ENCODE peak calls at places on chromosomes 1 and 21, in ten cellular contexts. One of them, this sample, is unnamed.

GRCh38 chr1:115182012-115182715 is 92.9 kb upstream of the TSPAN2 start:
- DNase-seq in RWPE1: peak
- DNase-seq in substantia nigra: no peak
- DNase-seq in Right ventricle myocardium superior: no peak
- DNase-seq in stimulated activated CD4-positive, alpha-beta T cell treated with anti-CD3 and anti-CD28 coated beads, Interleukin-2, amount 100 ng/mL, for 24 hours: no peak
- DNase-seq in ACHN: peak
- DNase-seq in ELR: peak
- DNase-seq in activated CD4-positive, alpha-beta T cell treated with anti-CD3 and anti-CD28 coated beads, Interleukin-2, amount 50 U/mL, for 24 hours: no peak
- DNase-seq in WERI-Rb-1: no peak
- DNase-seq in HCEC 1CT: peak
- DNase-seq in this sample: no peak

GRCh38 chr1:39328110-39328509 is 123.6 kb downstream of the MACF1 start:
- DNase-seq in RWPE1: no peak
- DNase-seq in substantia nigra: no peak
- DNase-seq in Right ventricle myocardium superior: no peak
- DNase-seq in stimulated activated CD4-positive, alpha-beta T cell treated with anti-CD3 and anti-CD28 coated beads, Interleukin-2, amount 100 ng/mL, for 24 hours: no peak
- DNase-seq in ACHN: no peak
- DNase-seq in ELR: no peak
- DNase-seq in activated CD4-positive, alpha-beta T cell treated with anti-CD3 and anti-CD28 coated beads, Interleukin-2, amount 50 U/mL, for 24 hours: no peak
- DNase-seq in WERI-Rb-1: no peak
- DNase-seq in HCEC 1CT: no peak
- DNase-seq in this sample: no peak

GRCh38 chr1:54965624-54966340 is 14.6 kb upstream of the TMEM61 start:
- DNase-seq in RWPE1: no peak
- DNase-seq in substantia nigra: no peak
- DNase-seq in Right ventricle myocardium superior: peak
- DNase-seq in stimulated activated CD4-positive, alpha-beta T cell treated with anti-CD3 and anti-CD28 coated beads, Interleukin-2, amount 100 ng/mL, for 24 hours: no peak
- DNase-seq in ACHN: peak
- DNase-seq in ELR: peak
- DNase-seq in activated CD4-positive, alpha-beta T cell treated with anti-CD3 and anti-CD28 coated beads, Interleukin-2, amount 50 U/mL, for 24 hours: no peak
- DNase-seq in WERI-Rb-1: no peak
- DNase-seq in HCEC 1CT: peak
- DNase-seq in this sample: no peak

GRCh38 chr1:154698320-154699096 is 90.5 kb upstream of the ADAR start:
- DNase-seq in RWPE1: no peak
- DNase-seq in substantia nigra: no peak
- DNase-seq in Right ventricle myocardium superior: no peak
- DNase-seq in stimulated activated CD4-positive, alpha-beta T cell treated with anti-CD3 and anti-CD28 coated beads, Interleukin-2, amount 100 ng/mL, for 24 hours: no peak
- DNase-seq in ACHN: no peak
- DNase-seq in ELR: no peak
- DNase-seq in activated CD4-positive, alpha-beta T cell treated with anti-CD3 and anti-CD28 coated beads, Interleukin-2, amount 50 U/mL, for 24 hours: no peak
- DNase-seq in WERI-Rb-1: no peak
- DNase-seq in HCEC 1CT: no peak
- DNase-seq in this sample: no peak

GRCh38 chr1:45619149-45619921 is 4.5 kb downstream of the CCDC17 start:
- DNase-seq in RWPE1: no peak
- DNase-seq in substantia nigra: no peak
- DNase-seq in Right ventricle myocardium superior: no peak
- DNase-seq in stimulated activated CD4-positive, alpha-beta T cell treated with anti-CD3 and anti-CD28 coated beads, Interleukin-2, amount 100 ng/mL, for 24 hours: no peak
- DNase-seq in ACHN: no peak
- DNase-seq in ELR: no peak
- DNase-seq in activated CD4-positive, alpha-beta T cell treated with anti-CD3 and anti-CD28 coated beads, Interleukin-2, amount 50 U/mL, for 24 hours: no peak
- DNase-seq in WERI-Rb-1: no peak
- DNase-seq in HCEC 1CT: no peak
- DNase-seq in this sample: no peak

GRCh38 chr1:114510235-114511047 is 562 bp downstream of the TRIM33 start:
- DNase-seq in RWPE1: peak
- DNase-seq in substantia nigra: no peak
- DNase-seq in Right ventricle myocardium superior: peak
- DNase-seq in stimulated activated CD4-positive, alpha-beta T cell treated with anti-CD3 and anti-CD28 coated beads, Interleukin-2, amount 100 ng/mL, for 24 hours: peak
- DNase-seq in ACHN: peak
- DNase-seq in ELR: peak
- DNase-seq in activated CD4-positive, alpha-beta T cell treated with anti-CD3 and anti-CD28 coated beads, Interleukin-2, amount 50 U/mL, for 24 hours: peak
- DNase-seq in WERI-Rb-1: peak
- DNase-seq in HCEC 1CT: peak
- DNase-seq in this sample: no peak

GRCh38 chr1:244325056-244325764 is 126.5 kb downstream of the ADSS2 start:
- DNase-seq in RWPE1: no peak
- DNase-seq in substantia nigra: no peak
- DNase-seq in Right ventricle myocardium superior: no peak
- DNase-seq in stimulated activated CD4-positive, alpha-beta T cell treated with anti-CD3 and anti-CD28 coated beads, Interleukin-2, amount 100 ng/mL, for 24 hours: no peak
- DNase-seq in ACHN: no peak
- DNase-seq in ELR: peak
- DNase-seq in activated CD4-positive, alpha-beta T cell treated with anti-CD3 and anti-CD28 coated beads, Interleukin-2, amount 50 U/mL, for 24 hours: no peak
- DNase-seq in WERI-Rb-1: no peak
- DNase-seq in HCEC 1CT: no peak
- DNase-seq in this sample: no peak

GRCh38 chr1:95086949-95087533 is 14.3 kb upstream of the ALG14 start:
- DNase-seq in RWPE1: peak
- DNase-seq in substantia nigra: no peak
- DNase-seq in Right ventricle myocardium superior: no peak
- DNase-seq in stimulated activated CD4-positive, alpha-beta T cell treated with anti-CD3 and anti-CD28 coated beads, Interleukin-2, amount 100 ng/mL, for 24 hours: no peak
- DNase-seq in ACHN: peak
- DNase-seq in ELR: peak
- DNase-seq in activated CD4-positive, alpha-beta T cell treated with anti-CD3 and anti-CD28 coated beads, Interleukin-2, amount 50 U/mL, for 24 hours: no peak
- DNase-seq in WERI-Rb-1: no peak
- DNase-seq in HCEC 1CT: peak
- DNase-seq in this sample: no peak

GRCh38 chr1:101088431-101088830 is 62.8 kb upstream of the DPH5 start:
- DNase-seq in RWPE1: no peak
- DNase-seq in substantia nigra: no peak
- DNase-seq in Right ventricle myocardium superior: no peak
- DNase-seq in stimulated activated CD4-positive, alpha-beta T cell treated with anti-CD3 and anti-CD28 coated beads, Interleukin-2, amount 100 ng/mL, for 24 hours: no peak
- DNase-seq in ACHN: no peak
- DNase-seq in ELR: no peak
- DNase-seq in activated CD4-positive, alpha-beta T cell treated with anti-CD3 and anti-CD28 coated beads, Interleukin-2, amount 50 U/mL, for 24 hours: peak
- DNase-seq in WERI-Rb-1: no peak
- DNase-seq in HCEC 1CT: no peak
- DNase-seq in this sample: no peak

GRCh38 chr21:42143111-42143510 is 72.0 kb downstream of the UMODL1 start:
- DNase-seq in RWPE1: no peak
- DNase-seq in substantia nigra: no peak
- DNase-seq in Right ventricle myocardium superior: no peak
- DNase-seq in stimulated activated CD4-positive, alpha-beta T cell treated with anti-CD3 and anti-CD28 coated beads, Interleukin-2, amount 100 ng/mL, for 24 hours: no peak
- DNase-seq in ACHN: no peak
- DNase-seq in ELR: no peak
- DNase-seq in activated CD4-positive, alpha-beta T cell treated with anti-CD3 and anti-CD28 coated beads, Interleukin-2, amount 50 U/mL, for 24 hours: no peak
- DNase-seq in WERI-Rb-1: no peak
- DNase-seq in HCEC 1CT: no peak
- DNase-seq in this sample: no peak

GRCh38 chr1:223364685-223365382 is 858 bp upstream of the SUSD4 start:
- DNase-seq in RWPE1: no peak
- DNase-seq in substantia nigra: no peak
- DNase-seq in Right ventricle myocardium superior: no peak
- DNase-seq in stimulated activated CD4-positive, alpha-beta T cell treated with anti-CD3 and anti-CD28 coated beads, Interleukin-2, amount 100 ng/mL, for 24 hours: peak
- DNase-seq in ACHN: no peak
- DNase-seq in ELR: no peak
- DNase-seq in activated CD4-positive, alpha-beta T cell treated with anti-CD3 and anti-CD28 coated beads, Interleukin-2, amount 50 U/mL, for 24 hours: peak
- DNase-seq in WERI-Rb-1: peak
- DNase-seq in HCEC 1CT: no peak
- DNase-seq in this sample: no peak

GRCh38 chr21:45997205-45997494 is 15.6 kb downstream of the COL6A1 start:
- DNase-seq in RWPE1: no peak
- DNase-seq in substantia nigra: no peak
- DNase-seq in Right ventricle myocardium superior: peak
- DNase-seq in stimulated activated CD4-positive, alpha-beta T cell treated with anti-CD3 and anti-CD28 coated beads, Interleukin-2, amount 100 ng/mL, for 24 hours: no peak
- DNase-seq in ACHN: no peak
- DNase-seq in ELR: no peak
- DNase-seq in activated CD4-positive, alpha-beta T cell treated with anti-CD3 and anti-CD28 coated beads, Interleukin-2, amount 50 U/mL, for 24 hours: no peak
- DNase-seq in WERI-Rb-1: no peak
- DNase-seq in HCEC 1CT: no peak
- DNase-seq in this sample: no peak

GRCh38 chr1:64686828-64687724 is 57.8 kb upstream of the RAVER2 start:
- DNase-seq in RWPE1: peak
- DNase-seq in substantia nigra: no peak
- DNase-seq in Right ventricle myocardium superior: no peak
- DNase-seq in stimulated activated CD4-positive, alpha-beta T cell treated with anti-CD3 and anti-CD28 coated beads, Interleukin-2, amount 100 ng/mL, for 24 hours: no peak
- DNase-seq in ACHN: peak
- DNase-seq in ELR: peak
- DNase-seq in activated CD4-positive, alpha-beta T cell treated with anti-CD3 and anti-CD28 coated beads, Interleukin-2, amount 50 U/mL, for 24 hours: peak
- DNase-seq in WERI-Rb-1: peak
- DNase-seq in HCEC 1CT: peak
- DNase-seq in this sample: peak

GRCh38 chr1:231485029-231485784 is 43.3 kb upstream of the TSNAX start:
- DNase-seq in RWPE1: no peak
- DNase-seq in substantia nigra: no peak
- DNase-seq in Right ventricle myocardium superior: no peak
- DNase-seq in stimulated activated CD4-positive, alpha-beta T cell treated with anti-CD3 and anti-CD28 coated beads, Interleukin-2, amount 100 ng/mL, for 24 hours: no peak
- DNase-seq in ACHN: no peak
- DNase-seq in ELR: no peak
- DNase-seq in activated CD4-positive, alpha-beta T cell treated with anti-CD3 and anti-CD28 coated beads, Interleukin-2, amount 50 U/mL, for 24 hours: no peak
- DNase-seq in WERI-Rb-1: no peak
- DNase-seq in HCEC 1CT: no peak
- DNase-seq in this sample: no peak

GRCh38 chr1:112457241-112457640 is 51.5 kb upstream of the WNT2B start:
- DNase-seq in RWPE1: no peak
- DNase-seq in substantia nigra: no peak
- DNase-seq in Right ventricle myocardium superior: no peak
- DNase-seq in stimulated activated CD4-positive, alpha-beta T cell treated with anti-CD3 and anti-CD28 coated beads, Interleukin-2, amount 100 ng/mL, for 24 hours: no peak
- DNase-seq in ACHN: no peak
- DNase-seq in ELR: peak
- DNase-seq in activated CD4-positive, alpha-beta T cell treated with anti-CD3 and anti-CD28 coated beads, Interleukin-2, amount 50 U/mL, for 24 hours: no peak
- DNase-seq in WERI-Rb-1: no peak
- DNase-seq in HCEC 1CT: peak
- DNase-seq in this sample: no peak

GRCh38 chr1:230425252-230426061 is 675 bp downstream of the PGBD5 start:
- DNase-seq in RWPE1: no peak
- DNase-seq in substantia nigra: no peak
- DNase-seq in Right ventricle myocardium superior: peak
- DNase-seq in stimulated activated CD4-positive, alpha-beta T cell treated with anti-CD3 and anti-CD28 coated beads, Interleukin-2, amount 100 ng/mL, for 24 hours: no peak
- DNase-seq in ACHN: no peak
- DNase-seq in ELR: no peak
- DNase-seq in activated CD4-positive, alpha-beta T cell treated with anti-CD3 and anti-CD28 coated beads, Interleukin-2, amount 50 U/mL, for 24 hours: no peak
- DNase-seq in WERI-Rb-1: peak
- DNase-seq in HCEC 1CT: no peak
- DNase-seq in this sample: peak

GRCh38 chr1:34683616-34684015 is 71.2 kb upstream of the GJB5 start:
- DNase-seq in RWPE1: no peak
- DNase-seq in substantia nigra: no peak
- DNase-seq in Right ventricle myocardium superior: no peak
- DNase-seq in stimulated activated CD4-positive, alpha-beta T cell treated with anti-CD3 and anti-CD28 coated beads, Interleukin-2, amount 100 ng/mL, for 24 hours: no peak
- DNase-seq in ACHN: no peak
- DNase-seq in ELR: no peak
- DNase-seq in activated CD4-positive, alpha-beta T cell treated with anti-CD3 and anti-CD28 coated beads, Interleukin-2, amount 50 U/mL, for 24 hours: no peak
- DNase-seq in WERI-Rb-1: no peak
- DNase-seq in HCEC 1CT: no peak
- DNase-seq in this sample: no peak

GRCh38 chr1:31306278-31306677 is 9.4 kb downstream of the ZCCHC17 start:
- DNase-seq in RWPE1: peak
- DNase-seq in substantia nigra: no peak
- DNase-seq in Right ventricle myocardium superior: no peak
- DNase-seq in stimulated activated CD4-positive, alpha-beta T cell treated with anti-CD3 and anti-CD28 coated beads, Interleukin-2, amount 100 ng/mL, for 24 hours: no peak
- DNase-seq in ACHN: peak
- DNase-seq in ELR: peak
- DNase-seq in activated CD4-positive, alpha-beta T cell treated with anti-CD3 and anti-CD28 coated beads, Interleukin-2, amount 50 U/mL, for 24 hours: no peak
- DNase-seq in WERI-Rb-1: no peak
- DNase-seq in HCEC 1CT: peak
- DNase-seq in this sample: no peak

GRCh38 chr1:156584813-156585212 is 5.3 kb downstream of the TTC24 start:
- DNase-seq in RWPE1: no peak
- DNase-seq in substantia nigra: no peak
- DNase-seq in Right ventricle myocardium superior: no peak
- DNase-seq in stimulated activated CD4-positive, alpha-beta T cell treated with anti-CD3 and anti-CD28 coated beads, Interleukin-2, amount 100 ng/mL, for 24 hours: no peak
- DNase-seq in ACHN: no peak
- DNase-seq in ELR: peak
- DNase-seq in activated CD4-positive, alpha-beta T cell treated with anti-CD3 and anti-CD28 coated beads, Interleukin-2, amount 50 U/mL, for 24 hours: no peak
- DNase-seq in WERI-Rb-1: peak
- DNase-seq in HCEC 1CT: no peak
- DNase-seq in this sample: no peak

GRCh38 chr1:38551908-38552307 is 307.7 kb downstream of the RRAGC start:
- DNase-seq in RWPE1: no peak
- DNase-seq in substantia nigra: no peak
- DNase-seq in Right ventricle myocardium superior: no peak
- DNase-seq in stimulated activated CD4-positive, alpha-beta T cell treated with anti-CD3 and anti-CD28 coated beads, Interleukin-2, amount 100 ng/mL, for 24 hours: no peak
- DNase-seq in ACHN: no peak
- DNase-seq in ELR: no peak
- DNase-seq in activated CD4-positive, alpha-beta T cell treated with anti-CD3 and anti-CD28 coated beads, Interleukin-2, amount 50 U/mL, for 24 hours: no peak
- DNase-seq in WERI-Rb-1: no peak
- DNase-seq in HCEC 1CT: no peak
- DNase-seq in this sample: no peak

GRCh38 chr1:206904423-206905142 is 7.3 kb downstream of the IL24 start:
- DNase-seq in RWPE1: no peak
- DNase-seq in substantia nigra: no peak
- DNase-seq in Right ventricle myocardium superior: no peak
- DNase-seq in stimulated activated CD4-positive, alpha-beta T cell treated with anti-CD3 and anti-CD28 coated beads, Interleukin-2, amount 100 ng/mL, for 24 hours: no peak
- DNase-seq in ACHN: no peak
- DNase-seq in ELR: no peak
- DNase-seq in activated CD4-positive, alpha-beta T cell treated with anti-CD3 and anti-CD28 coated beads, Interleukin-2, amount 50 U/mL, for 24 hours: no peak
- DNase-seq in WERI-Rb-1: no peak
- DNase-seq in HCEC 1CT: no peak
- DNase-seq in this sample: no peak